ENCODE peak calls at places on chromosomes 12 and 14, in nine cellular contexts. G is heart right ventricle, H is K562, W is right lobe of liver, U is upper lobe of right lung, V is PC-9, T is adrenal gland, L is mucosa of descending colon, O is SK-N-SH. J is an unnamed sample. For H3K4me1 and H3K36me3, the result is how much of the 10 kb centered on the place peaks cover.

GRCh38 chr12:15782667-15783066 is 6.5 kb downstream of the EPS8 start:
- DNase-seq in G (no peak), H (no peak), W (no peak), U (no peak), V (no peak), T (no peak), L (no peak), O (no peak), J (no peak)

GRCh38 chr14:53491256-53491905 is 338.3 kb upstream of the DDHD1 start:
- DNase-seq in G (no peak), H (no peak), W (no peak), U (no peak), V (no peak), T (no peak), L (no peak), O (no peak), J (no peak)

GRCh38 chr12:65593206-65593833 is 231.0 kb upstream of the HMGA2 start:
- DNase-seq in G (no peak), H (no peak), W (no peak), U (no peak), V (no peak), T (no peak), L (no peak), O (no peak), J (no peak)

GRCh38 chr14:64708148-64709004 is 4.2 kb downstream of the PLEKHG3 start:
- DNase-seq in G (peak), H (no peak), W (peak), U (no peak), V (peak), T (peak), L (peak), O (no peak), J (no peak)

GRCh38 chr12:123120452-123121166 is 30.3 kb downstream of the PITPNM2 start:
- DNase-seq in G (no peak), H (no peak), W (no peak), U (no peak), V (peak), T (no peak), L (no peak), O (no peak), J (no peak)

GRCh38 chr12:92539966-92540791 is 162.6 kb upstream of the PLEKHG7 start:
- DNase-seq in G (peak), H (no peak), W (no peak), U (no peak), V (no peak), T (no peak), L (no peak), O (no peak), J (peak)

GRCh38 chr14:55353686-55354467 is 57.8 kb downstream of the ATG14 start:
- DNase-seq in G (no peak), H (no peak), W (no peak), U (no peak), V (no peak), T (no peak), L (no peak), O (no peak), J (no peak)

GRCh38 chr12:68435816-68436215 is 103.7 kb upstream of the MDM1 start:
- DNase-seq in G (no peak), H (no peak), W (no peak), U (no peak), V (peak), T (no peak), L (no peak), O (no peak), J (no peak)

DNA sequence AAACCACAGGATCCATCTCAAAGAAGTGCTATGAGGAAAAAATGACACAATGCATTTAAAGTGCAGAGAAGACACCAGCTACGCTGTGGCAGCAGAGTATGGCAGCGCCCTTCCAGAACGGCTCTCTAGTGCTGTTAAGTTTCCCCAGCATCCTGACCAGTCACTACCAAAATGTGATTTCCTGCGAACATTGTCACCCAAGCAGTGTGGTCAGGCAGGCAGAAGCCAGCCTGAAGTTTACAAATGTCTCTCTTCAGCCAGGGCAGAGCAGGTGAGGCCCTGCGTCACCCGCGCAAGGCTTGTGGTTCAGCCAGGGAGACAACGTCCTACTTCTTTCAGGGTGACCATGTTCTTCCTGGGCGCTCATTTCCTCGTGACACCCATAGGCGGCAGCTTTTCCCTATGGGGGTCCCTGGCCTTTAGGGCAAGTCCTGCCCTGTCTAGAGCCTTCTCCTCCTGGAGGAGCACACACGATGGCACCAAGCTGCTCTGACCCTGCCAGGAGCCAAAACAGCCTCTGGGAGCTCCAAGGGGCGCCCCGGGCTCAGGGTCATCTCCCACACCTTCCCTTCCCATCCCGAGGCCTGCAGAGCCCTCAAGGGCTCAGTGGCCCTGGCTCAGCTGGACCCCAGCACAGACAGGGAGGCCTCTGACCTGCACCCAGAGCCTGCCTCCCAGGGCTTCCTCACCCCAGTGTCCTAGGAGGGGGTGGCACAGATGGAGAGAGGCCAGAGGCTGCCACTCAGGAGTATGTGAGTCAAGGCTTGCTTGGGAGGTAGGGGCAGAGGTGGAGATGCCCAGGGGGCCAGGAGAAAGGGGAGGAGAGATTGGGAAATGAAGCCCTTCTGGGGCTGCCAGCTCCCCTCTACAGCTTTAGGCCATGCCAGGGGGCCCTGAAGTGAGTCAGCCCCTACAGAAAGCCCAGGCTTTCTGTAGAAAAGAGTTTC is 41.9 kb downstream of the PSMA6 start:
- DNase-seq in G (no peak), H (no peak), W (no peak), U (no peak), V (no peak), T (no peak), L (no peak), O (peak), J (no peak)
- H3K4me1 ChIP-seq in G (half or more), H (half or more), W (under half), U (half or more), V (half or more), T (half or more), L (half or more), O (under half), J (half or more)

GRCh38 chr14:23034498-23035302 is at the start of gene PSMB5:
- DNase-seq in G (peak), H (peak), W (peak), U (peak), V (peak), T (peak), L (peak), O (peak), J (peak)
- TF ChIP-seq CTCF in G (no peak), H (no peak), W (peak), U (no peak), V (no peak), T (peak), L (no peak), O (no peak), J (peak)

DNA sequence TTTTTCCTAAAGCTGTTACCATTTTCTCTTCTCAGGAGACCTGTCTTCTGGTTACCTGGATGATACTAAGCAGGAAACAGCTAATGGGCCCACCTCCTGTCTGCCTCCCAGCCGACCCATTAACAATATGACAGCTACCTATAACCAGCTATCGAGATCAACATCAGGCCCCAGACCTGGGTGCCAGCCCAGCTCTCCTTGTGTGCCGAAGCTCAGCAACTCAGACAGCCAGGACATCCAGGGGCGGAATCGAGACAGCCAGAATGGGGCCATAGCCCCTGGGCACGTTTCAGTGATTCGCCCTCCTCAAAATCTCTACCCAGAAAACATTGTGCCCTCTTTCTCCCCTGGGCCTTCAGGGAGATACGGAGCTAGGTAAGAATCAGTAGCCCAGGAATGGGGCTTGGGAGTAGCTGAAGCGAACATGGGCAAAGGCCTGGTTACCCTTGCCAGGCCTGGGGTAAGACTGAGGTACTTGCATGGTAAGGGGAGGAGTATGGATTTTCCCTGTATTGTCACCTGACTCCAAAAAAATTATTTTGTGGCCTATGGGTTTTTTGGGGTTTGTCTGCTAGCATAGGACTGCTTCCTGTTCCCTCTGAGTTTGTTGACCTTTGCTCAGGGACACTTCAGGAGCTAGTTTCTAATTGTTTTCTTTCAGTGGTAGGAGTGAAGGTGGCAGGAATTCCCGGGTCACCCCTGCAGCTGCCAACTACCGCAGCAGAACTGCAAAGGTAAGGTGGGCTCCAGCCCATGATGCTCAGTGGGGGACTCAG is 26.6 kb downstream of the TRAFD1 start:
- DNase-seq in G (no peak), H (no peak), W (peak), U (peak), V (no peak), T (peak), L (no peak), O (no peak), J (no peak)
- H3K36me3 ChIP-seq in G (half or more), H (half or more), W (under half), U (half or more), V (under half), T (under half), L (under half), O (under half), J (half or more)

DNA sequence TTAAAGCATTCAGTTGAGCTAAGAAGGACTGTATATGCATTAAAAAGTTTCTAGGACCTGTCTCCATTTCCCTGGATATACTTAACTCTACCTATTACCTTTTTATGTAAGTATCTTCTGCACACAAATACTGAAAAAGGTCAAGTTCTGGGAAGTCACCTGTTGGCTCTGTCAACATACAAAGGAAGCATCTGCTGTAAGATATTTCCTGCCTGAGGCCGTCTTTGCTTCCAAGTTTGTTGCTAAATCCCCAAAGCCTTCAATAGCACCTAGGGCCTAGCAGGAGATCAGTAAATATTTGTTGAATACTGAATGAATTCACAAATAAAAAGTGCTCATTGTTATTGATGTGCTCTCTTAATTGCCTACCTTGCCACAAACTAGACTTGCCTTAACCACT is 188.4 kb downstream of the DUSP6 start:
- DNase-seq in G (no peak), H (no peak), W (no peak), U (no peak), V (no peak), T (peak), L (no peak), O (no peak), J (no peak)
- H3K4me1 ChIP-seq in G (half or more), H (under half), W (under half), U (under half), V (half or more), T (under half), L (under half), O (under half), J (half or more)

GRCh38 chr12:12975322-12976077 is 23.5 kb upstream of the GPRC5D start:
- DNase-seq in G (no peak), H (peak), W (no peak), U (no peak), V (peak), T (no peak), L (no peak), O (peak), J (no peak)
- TF ChIP-seq CTCF in G (no peak), H (peak), W (peak), U (peak), V (peak), T (no peak), L (no peak), O (peak), J (peak)

J was measured in left ventricle myocardium inferior.